ENCODE peak calls at places on chromosomes 7 and 10, in seven cellular contexts. X is left ventricle myocardium inferior, G is ovary, A is colonic mucosa, H is heart right ventricle, U is A549, L is kidney. D is an unnamed sample.

GRCh38 chr10:107616463-107617131 is 452.1 kb upstream of the SORCS1 start:
- DNase-seq in A (no peak), H (no peak), G (no peak), L (no peak), X (no peak), U (no peak), D (no peak)

GRCh38 chr7:33886100-33886623 is 19.2 kb upstream of the BMPER start:
- DNase-seq in U (peak; percentile 43), H (no peak), L (no peak), X (no peak), A (no peak), G (no peak), D (no peak)

GRCh38 chr10:100025528-100026070 is 15.9 kb upstream of the DNMBP start:
- DNase-seq in U (no peak), X (no peak), A (no peak), H (no peak), G (no peak), L (no peak), D (no peak)

GRCh38 chr10:86265877-86266259 is 100.7 kb downstream of the GRID1 start:
- DNase-seq in H (no peak), U (no peak), X (no peak), A (no peak), G (no peak), L (no peak), D (no peak)

GRCh38 chr10:46254007-46254383 is 32.8 kb upstream of the ANTXRL start:
- DNase-seq in G (no peak), U (no peak), L (no peak), A (peak; percentile 10), H (no peak), X (no peak), D (no peak)

GRCh38 chr10:18505719-18506118 is 145.7 kb downstream of the NSUN6 start:
- DNase-seq in A (no peak), U (no peak), G (no peak), X (no peak), H (no peak), L (no peak), D (no peak)

GRCh38 chr10:84237199-84238051 is 3.9 kb downstream of the LRIT1 start:
- DNase-seq in A (no peak), L (no peak), G (no peak), X (peak; percentile 52), U (no peak), H (peak; percentile 54), D (peak; percentile 50)

GRCh38 chr7:28473567-28474266 is 61.4 kb downstream of the CREB5 start:
- DNase-seq in G (no peak), L (no peak), H (peak; percentile 38), X (peak; percentile 53), U (no peak), A (no peak), D (no peak)

GRCh38 chr10:5482016-5482415 is 17.4 kb downstream of the CALML5 start:
- DNase-seq in H (no peak), U (no peak), G (no peak), L (no peak), A (no peak), X (no peak), D (no peak)

GRCh38 chr10:131474426-131474825 is 162.9 kb upstream of the TCERG1L start:
- DNase-seq in X (no peak), A (no peak), L (no peak), G (no peak), H (no peak), U (no peak), D (no peak)

GRCh38 chr10:131475043-131475442 is 163.5 kb upstream of the TCERG1L start:
- DNase-seq in L (no peak), G (no peak), A (no peak), X (no peak), U (no peak), H (no peak), D (no peak)

GRCh38 chr10:131464789-131465188 is 153.3 kb upstream of the TCERG1L start:
- DNase-seq in A (no peak), X (no peak), G (no peak), L (peak; percentile 41), H (no peak), U (no peak), D (no peak)

GRCh38 chr10:131473645-131474044 is 162.1 kb upstream of the TCERG1L start:
- DNase-seq in A (no peak), X (no peak), L (no peak), G (no peak), U (no peak), H (no peak), D (no peak)

GRCh38 chr10:131469551-131469950 is 158.0 kb upstream of the TCERG1L start:
- DNase-seq in L (no peak), H (no peak), A (no peak), X (no peak), G (no peak), U (no peak), D (no peak)
- H3K27ac ChIP-seq in L (no peak overlapping the region), H (no peak overlapping the region), A (no peak overlapping the region), X (no peak overlapping the region), G (no peak overlapping the region), U (no peak overlapping the region), D (no peak overlapping the region)

DNA sequence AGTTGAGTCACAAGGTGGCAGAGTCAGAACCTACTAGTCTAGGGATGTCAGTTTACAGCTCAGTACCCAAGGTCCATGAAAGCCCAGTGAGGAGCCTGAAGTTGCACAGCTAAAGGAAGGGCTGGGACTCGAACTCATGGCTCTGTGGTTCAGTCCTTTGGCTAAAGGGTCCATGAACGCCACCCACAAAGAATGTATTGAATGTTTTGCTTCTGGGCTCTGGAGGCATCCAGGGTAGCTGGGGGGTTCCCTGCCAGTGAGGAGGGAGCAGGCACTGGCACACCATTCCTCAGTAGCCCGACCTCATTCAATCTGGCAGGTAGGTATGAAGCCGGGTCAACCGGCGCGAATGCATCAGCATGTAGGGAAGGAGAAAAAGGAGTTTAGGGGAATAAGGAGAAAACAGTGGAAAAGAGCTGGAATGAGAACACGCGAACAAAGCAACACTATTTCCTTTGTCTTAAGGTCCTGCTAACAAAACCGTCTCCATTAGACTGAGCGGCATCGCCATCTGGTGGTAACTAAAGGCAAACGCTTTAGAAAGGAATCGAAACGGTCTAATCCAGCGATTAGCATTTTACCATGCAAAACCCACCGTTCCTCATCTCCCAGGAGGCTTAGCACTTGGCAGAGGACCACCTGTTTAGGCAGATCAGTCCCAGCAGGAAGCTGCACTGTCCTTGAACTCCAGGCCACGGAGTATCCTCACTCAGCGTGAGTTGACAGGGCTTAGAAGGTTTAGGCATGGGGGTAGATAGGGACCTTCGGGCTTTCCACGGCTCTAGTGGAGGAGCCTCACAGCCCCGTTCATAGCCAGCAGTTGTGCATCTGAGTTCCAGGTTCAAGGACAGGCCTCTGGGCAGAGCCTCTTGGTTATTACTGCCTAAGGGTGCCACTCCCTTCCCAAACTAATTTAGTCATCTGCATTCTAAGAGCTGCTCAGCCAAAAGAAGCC is 122.8 kb downstream of the UBE2H start:
- DNase-seq in G (peak; percentile 86), H (no peak), A (peak; percentile 60), U (peak; percentile 58), L (no peak), X (peak; percentile 39), D (no peak)
- H3K4me3 ChIP-seq in G (no peak overlapping the region), H (peak overlapping the region; percentile 31), A (no peak overlapping the region), U (peak overlapping the region; percentile 21), L (peak overlapping the region; percentile 51), X (peak overlapping the region; percentile 50), D (peak overlapping the region; percentile 57)

DNA sequence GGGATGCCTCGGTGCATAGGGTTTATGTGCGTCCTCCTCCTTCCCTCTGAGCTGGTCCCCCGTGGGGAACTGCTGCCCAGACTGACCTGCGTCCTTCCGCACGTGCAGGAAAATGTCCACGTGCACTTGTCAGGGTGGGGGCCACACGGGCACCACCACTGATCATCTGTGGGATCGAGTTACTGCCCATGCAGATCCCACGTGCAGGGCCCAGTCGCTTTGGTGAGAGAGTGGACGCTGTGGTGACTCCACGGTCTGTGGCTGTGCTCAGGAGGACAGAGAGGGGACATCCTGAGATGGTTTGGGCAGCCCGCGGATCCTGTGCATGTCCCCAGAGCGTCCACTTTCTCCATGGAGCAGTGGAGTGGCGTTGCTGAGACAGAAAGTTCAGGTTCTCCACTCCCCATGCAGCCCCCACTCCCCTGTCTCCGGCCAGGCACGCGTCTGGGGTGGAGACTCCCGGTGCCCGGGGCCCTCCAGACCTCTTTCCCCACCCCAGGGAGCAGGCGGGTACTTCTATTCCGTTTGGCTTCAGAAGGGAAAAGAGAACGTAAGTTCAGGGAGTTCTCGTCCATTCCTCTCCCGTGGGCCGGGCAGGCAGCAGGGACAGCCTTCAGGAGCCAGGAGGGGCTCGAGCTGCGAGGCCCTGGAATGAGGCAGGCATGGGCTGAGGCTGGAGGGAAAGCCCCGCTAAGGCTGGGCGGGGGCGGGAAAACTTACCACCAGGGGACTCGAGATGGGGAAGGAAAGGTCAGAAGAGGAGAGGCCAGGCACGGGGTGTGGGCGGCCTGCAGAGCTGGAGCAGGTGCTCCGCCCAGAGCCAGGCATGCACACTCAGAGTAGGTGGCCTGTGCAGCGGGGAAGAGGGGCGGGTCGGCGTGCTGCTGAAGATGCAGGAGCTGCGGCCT is 59.9 kb downstream of the EGFR start:
- DNase-seq in X (no peak), G (peak; percentile 22), A (peak; percentile 86), H (no peak), U (no peak), L (no peak), D (no peak)
- H3K27ac ChIP-seq in X (peak overlapping the region; percentile 11), G (no peak overlapping the region), A (peak overlapping the region; percentile 77), H (no peak overlapping the region), U (peak overlapping the region; percentile 31), L (peak overlapping the region; percentile 20), D (no peak overlapping the region)

DNA sequence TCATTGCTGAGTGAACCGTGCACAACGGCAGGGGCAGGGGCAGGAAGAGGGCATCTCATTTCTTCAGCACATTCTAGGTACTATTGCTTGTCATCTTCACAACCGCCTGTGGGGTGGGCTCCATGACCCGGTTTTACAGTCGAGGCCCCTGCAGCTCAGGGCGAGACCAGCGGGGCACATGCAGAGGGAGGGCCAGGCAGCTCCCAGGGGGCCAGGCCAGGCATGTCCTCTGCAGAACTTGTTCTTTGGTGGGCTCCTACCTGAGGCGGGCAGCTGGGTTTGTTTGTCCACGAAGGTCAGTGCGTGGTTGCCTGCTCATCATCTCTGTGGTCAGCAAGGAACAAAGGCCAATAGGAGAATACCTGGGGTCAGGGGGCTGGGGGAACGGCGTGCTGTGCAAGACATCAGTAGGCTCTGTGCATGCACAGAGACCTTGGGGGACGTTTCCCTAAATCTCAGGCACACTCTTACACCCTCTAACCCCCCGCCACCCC is 75.1 kb upstream of the LEP start:
- DNase-seq in L (no peak), X (no peak), G (no peak), H (no peak), A (no peak), U (no peak), D (no peak)
- H3K4me3 ChIP-seq in L (peak overlapping the region; percentile 65), X (peak overlapping the region; percentile 63), G (no peak overlapping the region), H (no peak overlapping the region), A (no peak overlapping the region), U (no peak overlapping the region), D (no peak overlapping the region)

GRCh38 chr10:124693801-124694416 is 50.3 kb downstream of the FAM53B start:
- DNase-seq in H (peak; percentile 27), G (no peak), L (no peak), U (no peak), A (no peak), X (no peak), D (peak; percentile 81)

GRCh38 chr10:124694467-124695195 is 49.5 kb downstream of the FAM53B start:
- DNase-seq in L (no peak), X (no peak), H (peak; percentile 8), A (no peak), G (no peak), U (no peak), D (peak; percentile 23)

GRCh38 chr10:124693396-124693795 is 50.8 kb downstream of the FAM53B start:
- DNase-seq in U (no peak), X (no peak), H (peak; percentile 10), G (no peak), A (no peak), L (no peak), D (no peak)

GRCh38 chr10:124696446-124697392 is 47.5 kb downstream of the FAM53B start:
- DNase-seq in H (no peak), X (no peak), U (no peak), G (no peak), L (peak; percentile 58), A (no peak), D (peak; percentile 57)

GRCh38 chr10:124695259-124695658 is 48.9 kb downstream of the FAM53B start:
- DNase-seq in L (no peak), X (no peak), G (no peak), H (no peak), A (no peak), U (no peak), D (no peak)
- H3K27ac ChIP-seq in L (no peak overlapping the region), X (peak overlapping the region; percentile 92), G (no peak overlapping the region), H (no peak overlapping the region), A (no peak overlapping the region), U (no peak overlapping the region), D (no peak overlapping the region)